ENCODE peak calls at places on chromosomes 3 and 15, in seven cellular contexts. Z, N, I, M, L, V and P are unnamed samples.

GRCh38 chr3:14891135-14892132 is 55.9 kb upstream of the NR2C2 start:
- DNase-seq in L (no peak), I (no peak), Z (no peak), V (no peak), M (no peak), N (no peak), P (no peak)

GRCh38 chr15:85003593-85004312 is 22.1 kb downstream of the PDE8A start:
- DNase-seq in Z (no peak), L (no peak), N (no peak), V (no peak), I (no peak), M (no peak), P (no peak)

GRCh38 chr3:140695361-140696061 is 17.6 kb downstream of the TRIM42 start:
- DNase-seq in N (no peak), Z (no peak), I (no peak), V (no peak), M (no peak), L (no peak), P (no peak)

GRCh38 chr15:62431391-62431790 is 266.3 kb upstream of the C2CD4B start:
- DNase-seq in I (no peak), L (no peak), V (no peak), M (no peak), N (no peak), Z (no peak), P (no peak)

GRCh38 chr3:43023066-43023465 is 44.0 kb downstream of the GASK1A start:
- DNase-seq in V (no peak), M (no peak), N (no peak), I (no peak), Z (no peak), L (no peak), P (no peak)

GRCh38 chr15:62976301-62976842 is 66.2 kb upstream of the TPM1 start:
- DNase-seq in Z (peak), V (no peak), M (no peak), I (no peak), L (peak), N (peak), P (no peak)

GRCh38 chr15:41796457-41796856 is 22.2 kb downstream of the MAPKBP1 start:
- DNase-seq in M (peak), Z (peak), L (no peak), I (no peak), V (no peak), N (no peak), P (peak)

GRCh38 chr3:21390136-21390535 is 360.9 kb downstream of the ZNF385D start:
- DNase-seq in I (peak), L (no peak), N (no peak), M (peak), Z (peak), V (no peak), P (peak)

GRCh38 chr15:40029979-40030893 is 8.7 kb downstream of the SRP14 start:
- DNase-seq in I (no peak), V (peak), M (no peak), L (no peak), Z (no peak), N (peak), P (peak)

GRCh38 chr15:94665687-94666441 is 434.5 kb downstream of the MCTP2 start:
- DNase-seq in Z (no peak), N (no peak), L (no peak), V (no peak), I (no peak), M (no peak), P (no peak)

GRCh38 chr3:80334534-80334933 is 566.7 kb upstream of the ROBO1 start:
- DNase-seq in Z (no peak), L (no peak), N (no peak), V (no peak), I (no peak), M (no peak), P (no peak)

GRCh38 chr3:157626817-157627216 is 123.6 kb upstream of the VEPH1 start:
- DNase-seq in M (no peak), Z (no peak), N (no peak), L (no peak), V (no peak), I (no peak), P (no peak)

GRCh38 chr3:57127849-57128566 is 37.1 kb downstream of the IL17RD start:
- DNase-seq in Z (peak), N (no peak), L (no peak), M (peak), V (no peak), I (no peak), P (peak)

GRCh38 chr3:50961361-50961760 is 286.6 kb downstream of the DOCK3 start:
- DNase-seq in Z (no peak), I (no peak), N (no peak), L (no peak), V (no peak), M (no peak), P (no peak)

GRCh38 chr15:99333981-99334380 is 82.7 kb downstream of the LRRC28 start:
- DNase-seq in M (no peak), Z (no peak), I (no peak), N (no peak), L (no peak), V (no peak), P (no peak)

GRCh38 chr15:90686435-90687218 is 30.5 kb upstream of the BLM start:
- DNase-seq in L (no peak), M (no peak), N (no peak), I (no peak), V (no peak), Z (no peak), P (no peak)

GRCh38 chr3:52346623-52347530 is 30.8 kb downstream of the DNAH1 start:
- DNase-seq in Z (no peak), I (no peak), L (no peak), M (peak), V (no peak), N (no peak), P (no peak)

GRCh38 chr3:43766672-43767465 is 76.1 kb downstream of the ABHD5 start:
- DNase-seq in I (no peak), L (no peak), N (peak), M (peak), V (no peak), Z (no peak), P (no peak)

GRCh38 chr15:63523306-63523990 is 19.1 kb downstream of the USP3 start:
- DNase-seq in V (no peak), M (no peak), N (no peak), I (no peak), L (no peak), Z (no peak), P (no peak)

GRCh38 chr3:16551342-16551976 is 38.0 kb upstream of the RFTN1 start:
- DNase-seq in M (no peak), V (no peak), I (no peak), N (no peak), L (no peak), Z (no peak), P (no peak)

GRCh38 chr15:49953421-49953820 is 165.6 kb downstream of the ATP8B4 start:
- DNase-seq in I (no peak), N (no peak), Z (no peak), L (no peak), M (no peak), V (no peak), P (no peak)

GRCh38 chr3:71010731-71011455 is 572.6 kb downstream of the FOXP1 start:
- DNase-seq in I (no peak), N (no peak), M (no peak), V (no peak), L (peak), Z (no peak), P (no peak)

GRCh38 chr15:20356444-20357138 is 185.0 kb downstream of the GOLGA6L6 start:
- DNase-seq in N (peak), Z (no peak), M (no peak), I (no peak), V (no peak), L (no peak), P (no peak)

GRCh38 chr3:195892355-195893120 is 15.8 kb downstream of the TNK2 start:
- DNase-seq in L (no peak), M (peak), I (peak), N (no peak), V (no peak), Z (no peak), P (peak)

GRCh38 chr15:92164327-92165000 is 229.2 kb upstream of the ST8SIA2 start:
- DNase-seq in Z (no peak), V (peak), N (no peak), I (no peak), M (peak), L (peak), P (peak)

GRCh38 chr15:101528108-101528916 is 38.8 kb upstream of the PCSK6 start:
- DNase-seq in I (no peak), N (peak), L (peak), V (peak), Z (no peak), M (peak), P (peak)

GRCh38 chr15:44370830-44371229 is 56.6 kb upstream of the CTDSPL2 start:
- DNase-seq in V (no peak), Z (no peak), L (no peak), M (no peak), I (no peak), N (no peak), P (no peak)

GRCh38 chr3:22835041-22835440 is 368.1 kb upstream of the UBE2E2 start:
- DNase-seq in M (no peak), V (no peak), N (peak), Z (no peak), I (no peak), L (peak), P (peak)

GRCh38 chr3:194536883-194537637 is 50.3 kb upstream of the ATP13A3 start:
- DNase-seq in L (peak), V (peak), Z (no peak), I (peak), N (peak), M (no peak), P (peak)

GRCh38 chr3:177061382-177061781 is 135.9 kb downstream of the TBL1XR1 start:
- DNase-seq in Z (no peak), I (no peak), N (no peak), L (no peak), M (no peak), V (no peak), P (no peak)

GRCh38 chr3:142087676-142088075 is 61.7 kb downstream of the TFDP2 start:
- DNase-seq in Z (peak), L (no peak), M (peak), V (no peak), N (no peak), I (no peak), P (no peak)

GRCh38 chr15:77732514-77733335 is 100.0 kb upstream of the LINGO1 start:
- DNase-seq in L (no peak), N (no peak), Z (no peak), I (peak), M (no peak), V (no peak), P (no peak)

GRCh38 chr3:13818919-13819318 is 61.0 kb downstream of the WNT7A start:
- DNase-seq in N (no peak), M (no peak), I (no peak), V (no peak), Z (no peak), L (no peak), P (no peak)

GRCh38 chr3:127680146-127680661 is 7.5 kb downstream of the ABTB1 start:
- DNase-seq in I (no peak), V (no peak), Z (no peak), M (no peak), L (no peak), N (no peak), P (no peak)

GRCh38 chr3:126836220-126836860 is 132.3 kb downstream of the CHCHD6 start:
- DNase-seq in M (no peak), I (no peak), N (no peak), V (no peak), Z (no peak), L (no peak), P (no peak)